ENCODE peak calls at places on chromosomes 2 and 18, in ten cellular contexts. A is stimulated activated CD4-positive, alpha-beta T cell treated with anti-CD3 and anti-CD28 coated beads, Interleukin-4, amount 100 ng/mL, for 24 hours; L is prostate gland; V is hypothalamus; F is pons; N is GM23338; O is mesenteric fat pad; J is memory B cell; I is mammary epithelial cell; Z is cardiac muscle cell. B is an unnamed sample.

GRCh38 chr18:34033968-34034367 is 190.7 kb downstream of the NOL4 start:
- DNase-seq in A (no peak), L (no peak), V (no peak), F (no peak), N (no peak), O (no peak), J (no peak), I (no peak), Z (no peak), B (no peak)

GRCh38 chr2:150120271-150120950 is 367.1 kb downstream of the RND3 start:
- DNase-seq in A (no peak), L (no peak), V (no peak), F (no peak), N (peak), O (no peak), J (no peak), I (no peak), Z (no peak), B (no peak)

GRCh38 chr2:226611196-226611943 is 188.2 kb downstream of the IRS1 start:
- DNase-seq in A (no peak), L (no peak), V (no peak), F (no peak), N (no peak), O (no peak), J (no peak), I (peak), Z (no peak), B (no peak)

GRCh38 chr2:147711031-147711430 is 133.8 kb upstream of the ACVR2A start:
- DNase-seq in A (no peak), L (no peak), V (no peak), F (no peak), N (no peak), O (no peak), J (no peak), I (peak), Z (no peak), B (no peak)

GRCh38 chr2:168192839-168193616 is 54.4 kb downstream of the STK39 start:
- DNase-seq in A (peak), L (no peak), V (no peak), F (no peak), N (peak), O (no peak), J (peak), I (no peak), Z (peak), B (no peak)

GRCh38 chr2:186968277-186968676 is 119.3 kb upstream of the ZSWIM2 start:
- DNase-seq in A (no peak), L (no peak), V (no peak), F (no peak), N (no peak), O (no peak), J (no peak), I (no peak), Z (no peak), B (no peak)

GRCh38 chr18:48534364-48534763 is 4.5 kb upstream of the CTIF start:
- DNase-seq in A (no peak), L (no peak), V (no peak), F (no peak), N (no peak), O (no peak), J (no peak), I (no peak), Z (peak), B (no peak)

GRCh38 chr2:62920070-62920469 is 130.6 kb upstream of the OTX1 start:
- DNase-seq in A (no peak), L (no peak), V (no peak), F (no peak), N (no peak), O (no peak), J (no peak), I (peak), Z (peak), B (no peak)

B was measured in amygdala.